ENCODE peak calls at places on chromosome 1, in four cellular contexts. G is cardiac fibroblast, Z is lower lobe of right lung, B is GM06990. D is an unnamed sample.

GRCh38 chr1:208434008-208434407 is 189.8 kb upstream of the PLXNA2 start:
- DNase-seq in G (no peak), Z (no peak), B (no peak), D (no peak)

GRCh38 chr1:27539901-27540861 is 50.2 kb upstream of the WASF2 start:
- DNase-seq in G (peak), Z (no peak), B (no peak), D (no peak)

GRCh38 chr1:226405411-226405988 is 2.4 kb downstream of the PARP1 start:
- DNase-seq in G (no peak), Z (no peak), B (no peak), D (no peak)

GRCh38 chr1:2840036-2840809 is 38.7 kb upstream of the TTC34 start:
- DNase-seq in G (no peak), Z (peak), B (no peak), D (no peak)

GRCh38 chr1:108646661-108647269 is 14.1 kb downstream of the HENMT1 start:
- DNase-seq in G (peak), Z (peak), B (peak), D (peak)

GRCh38 chr1:15031251-15031930 is 122.2 kb upstream of the TMEM51 start:
- DNase-seq in G (no peak), Z (no peak), B (no peak), D (no peak)

GRCh38 chr1:62735491-62736171 is 47.4 kb upstream of the DOCK7 start:
- DNase-seq in G (peak), Z (no peak), B (no peak), D (peak)

GRCh38 chr1:56432561-56432971 is 146.8 kb downstream of the PLPP3 start:
- DNase-seq in G (no peak), Z (no peak), B (no peak), D (no peak)

GRCh38 chr1:12745126-12745991 is 641 bp upstream of the CFAP107 start:
- DNase-seq in G (peak), Z (no peak), B (no peak), D (no peak)

GRCh38 chr1:222877854-222878253 is 63.0 kb downstream of the DISP1 start:
- DNase-seq in G (peak), Z (no peak), B (no peak), D (no peak)

GRCh38 chr1:62530516-62531154 is 66.7 kb upstream of the ANGPTL3 start:
- DNase-seq in G (peak), Z (peak), B (no peak), D (no peak)

DNA sequence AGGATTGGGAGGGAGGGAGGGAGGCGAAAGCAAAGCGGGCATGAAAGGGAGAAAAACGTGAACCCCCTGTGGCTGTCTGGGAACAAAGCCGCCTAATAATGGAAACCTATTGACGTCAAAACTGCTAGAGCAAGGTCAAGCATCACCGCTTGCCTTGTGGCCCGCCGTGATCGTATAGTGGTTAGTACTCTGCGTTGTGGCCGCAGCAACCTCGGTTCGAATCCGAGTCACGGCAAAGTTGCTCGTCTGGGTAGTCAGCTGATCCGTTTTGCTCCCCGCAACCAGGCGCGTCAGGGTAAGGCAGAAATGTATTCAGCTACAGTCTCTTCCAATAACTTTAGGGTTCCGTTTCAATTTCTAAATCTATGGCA is 99.2 kb downstream of the PRKAB2 start:
- DNase-seq in G (no peak), Z (no peak), B (no peak), D (no peak)
- H3K4me3 ChIP-seq in G (peak), Z (peak), B (peak), D (peak)

DNA sequence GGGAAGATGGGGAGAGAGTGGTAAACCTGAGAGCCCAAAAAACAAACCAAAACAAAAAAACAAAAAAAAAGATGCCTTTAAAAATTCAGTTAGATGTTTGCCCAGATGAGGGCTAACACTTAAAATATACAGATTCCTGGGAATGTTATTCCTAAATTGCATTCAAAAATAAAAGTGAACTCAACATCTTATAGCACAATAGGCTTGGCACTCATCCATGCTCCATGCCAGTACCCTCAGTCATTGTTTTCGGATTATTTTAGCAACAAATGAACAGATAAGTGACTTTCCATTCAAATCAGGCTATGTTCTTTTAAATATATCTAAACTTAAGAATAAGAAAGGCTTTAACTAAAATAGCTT is 3.7 kb downstream of the ATP1A1 start:
- DNase-seq in G (peak), Z (no peak), B (no peak), D (no peak)
- H3K4me3 ChIP-seq in G (no peak), Z (peak), B (peak), D (no peak)

GRCh38 chr1:57761628-57762027 is 337.8 kb upstream of the DAB1 start:
- DNase-seq in G (no peak), Z (no peak), B (no peak), D (no peak)
- H3K4me3 ChIP-seq in G (no peak), Z (no peak), B (no peak), D (no peak)

GRCh38 chr1:165633624-165634023 is 2.6 kb downstream of the MGST3 start:
- DNase-seq in G (peak), Z (no peak), B (no peak), D (no peak)
- H3K4me3 ChIP-seq in G (no peak), Z (peak), B (no peak), D (no peak)

GRCh38 chr1:58430355-58431335 is 115.9 kb downstream of the OMA1 start:
- DNase-seq in G (no peak), Z (no peak), B (no peak), D (no peak)
- H3K4me3 ChIP-seq in G (no peak), Z (no peak), B (no peak), D (no peak)